ENCODE peak calls at places on chromosomes 7 and 10, in ten cellular contexts. Y is left ventricle myocardium inferior, C is thyroid gland, K is IMR-90, U is tibial artery, G is fibroblast of lung, I is astrocyte, T is neuronal stem cell, Q is heart left ventricle, F is GM23248. D is an unnamed sample. For H3K36me3, the result is how much of the 10 kb centered on the place peaks cover.

GRCh38 chr10:129945031-129945430 is 19.0 kb downstream of the EBF3 start:
- DNase-seq in Y (peak), C (no peak), K (no peak), U (peak), G (no peak), I (no peak), T (no peak), Q (no peak), F (no peak), D (no peak)

GRCh38 chr7:129958643-129959479 is 6.1 kb upstream of the UBE2H start:
- DNase-seq in Y (peak), C (peak), K (peak), U (no peak), G (peak), I (peak), T (no peak), Q (peak), F (peak), D (no peak)

GRCh38 chr7:25862254-25862992 is 289.6 kb upstream of the NFE2L3 start:
- DNase-seq in Y (peak), C (peak), K (peak), U (peak), G (peak), I (peak), T (peak), Q (peak), F (peak), D (peak)

GRCh38 chr10:71480662-71481061 is 83.9 kb downstream of the CDH23 start:
- DNase-seq in Y (no peak), C (no peak), K (no peak), U (no peak), G (no peak), I (no peak), T (no peak), Q (no peak), F (no peak), D (no peak)

GRCh38 chr10:13956826-13957225 is 370.1 kb downstream of the PRPF18 start:
- DNase-seq in Y (peak), C (peak), K (peak), U (peak), G (peak), I (no peak), T (no peak), Q (peak), F (peak), D (no peak)

GRCh38 chr10:132899751-132900065 is 42.7 kb downstream of the CFAP46 start:
- DNase-seq in Y (no peak), C (peak), K (no peak), U (peak), G (no peak), I (no peak), T (no peak), Q (no peak), F (no peak), D (no peak)

GRCh38 chr10:8418631-8419030 is 364.1 kb downstream of the GATA3 start:
- DNase-seq in Y (no peak), C (no peak), K (peak), U (no peak), G (no peak), I (peak), T (no peak), Q (no peak), F (peak), D (no peak)

GRCh38 chr7:12199363-12199762 is 11.7 kb upstream of the TMEM106B start:
- DNase-seq in Y (no peak), C (no peak), K (peak), U (no peak), G (no peak), I (peak), T (no peak), Q (no peak), F (no peak), D (no peak)

GRCh38 chr7:25358831-25359350 is 130.6 kb upstream of the NPVF start:
- DNase-seq in Y (no peak), C (no peak), K (no peak), U (no peak), G (no peak), I (no peak), T (no peak), Q (no peak), F (no peak), D (no peak)

GRCh38 chr10:50653758-50654157 is 30.0 kb upstream of the SGMS1 start:
- DNase-seq in Y (no peak), C (no peak), K (no peak), U (no peak), G (peak), I (no peak), T (no peak), Q (no peak), F (no peak), D (no peak)

GRCh38 chr7:36638140-36638539 is 86.2 kb downstream of the AOAH start:
- DNase-seq in Y (no peak), C (no peak), K (no peak), U (no peak), G (no peak), I (no peak), T (no peak), Q (no peak), F (no peak), D (no peak)

GRCh38 chr10:129710510-129710847 is 243.4 kb downstream of the MGMT start:
- DNase-seq in Y (no peak), C (no peak), K (no peak), U (no peak), G (no peak), I (no peak), T (no peak), Q (no peak), F (no peak), D (no peak)

GRCh38 chr10:114471906-114472873 is 67.9 kb upstream of the AFAP1L2 start:
- DNase-seq in Y (no peak), C (no peak), K (no peak), U (no peak), G (no peak), I (no peak), T (no peak), Q (no peak), F (no peak), D (no peak)

GRCh38 chr7:46900312-46901263 is 681.3 kb downstream of the TNS3 start:
- DNase-seq in Y (peak), C (no peak), K (peak), U (no peak), G (peak), I (peak), T (no peak), Q (peak), F (peak), D (no peak)

GRCh38 chr7:98400538-98401427 is at the start of gene BAIAP2L1:
- DNase-seq in Y (peak), C (peak), K (peak), U (peak), G (peak), I (peak), T (peak), Q (peak), F (peak), D (peak)

GRCh38 chr10:7525314-7526016 is 114.6 kb upstream of the SFMBT2 start:
- DNase-seq in Y (no peak), C (peak), K (peak), U (no peak), G (peak), I (peak), T (peak), Q (peak), F (peak), D (peak)

GRCh38 chr7:539731-540411 is 20.2 kb upstream of the PDGFA start:
- DNase-seq in Y (no peak), C (no peak), K (peak), U (no peak), G (peak), I (peak), T (no peak), Q (no peak), F (peak), D (no peak)

GRCh38 chr10:13791483-13791882 is 204.7 kb downstream of the PRPF18 start:
- DNase-seq in Y (no peak), C (no peak), K (no peak), U (no peak), G (no peak), I (no peak), T (no peak), Q (no peak), F (no peak), D (no peak)

GRCh38 chr7:16098585-16099179 is 322.7 kb downstream of the CRPPA start:
- DNase-seq in Y (no peak), C (no peak), K (peak), U (no peak), G (peak), I (no peak), T (no peak), Q (no peak), F (peak), D (no peak)

GRCh38 chr7:147419001-147419400 is 1171.6 kb upstream of the C7orf33 start:
- DNase-seq in Y (no peak), C (no peak), K (peak), U (no peak), G (no peak), I (no peak), T (no peak), Q (no peak), F (no peak), D (no peak)

GRCh38 chr7:1292972-1293830 is 60.5 kb downstream of the UNCX start:
- DNase-seq in Y (no peak), C (no peak), K (no peak), U (no peak), G (no peak), I (no peak), T (no peak), Q (no peak), F (no peak), D (no peak)

GRCh38 chr7:56092789-56093531 is at the start of gene PHKG1:
- DNase-seq in Y (peak), C (peak), K (peak), U (peak), G (peak), I (peak), T (no peak), Q (peak), F (peak), D (no peak)

GRCh38 chr7:135842446-135843175 is 94.0 kb upstream of the FAM180A start:
- DNase-seq in Y (no peak), C (no peak), K (no peak), U (no peak), G (peak), I (no peak), T (no peak), Q (no peak), F (peak), D (no peak)

GRCh38 chr10:90822508-90822907 is 35.3 kb downstream of the HTR7 start:
- DNase-seq in Y (no peak), C (no peak), K (no peak), U (no peak), G (no peak), I (no peak), T (no peak), Q (no peak), F (no peak), D (no peak)

GRCh38 chr7:72281325-72281724 is 130.8 kb downstream of the CALN1 start:
- DNase-seq in Y (no peak), C (no peak), K (no peak), U (no peak), G (no peak), I (no peak), T (no peak), Q (no peak), F (no peak), D (no peak)

GRCh38 chr10:132394936-132395703 is 1.9 kb upstream of the PWWP2B start:
- DNase-seq in Y (peak), C (no peak), K (no peak), U (no peak), G (no peak), I (no peak), T (no peak), Q (no peak), F (no peak), D (no peak)

GRCh38 chr10:104146871-104147270 is 24.9 kb downstream of the SFR1 start:
- DNase-seq in Y (no peak), C (no peak), K (no peak), U (no peak), G (no peak), I (no peak), T (no peak), Q (no peak), F (no peak), D (no peak)

GRCh38 chr7:36157506-36158320 is 4.7 kb downstream of the EEPD1 start:
- DNase-seq in Y (no peak), C (no peak), K (no peak), U (no peak), G (no peak), I (no peak), T (no peak), Q (no peak), F (no peak), D (no peak)

GRCh38 chr7:41188163-41189130 is 514.4 kb downstream of the INHBA start:
- DNase-seq in Y (no peak), C (no peak), K (peak), U (no peak), G (peak), I (peak), T (no peak), Q (no peak), F (peak), D (no peak)

GRCh38 chr7:108327353-108327752 is 128.9 kb downstream of the NRCAM start:
- DNase-seq in Y (no peak), C (no peak), K (no peak), U (no peak), G (no peak), I (no peak), T (no peak), Q (no peak), F (no peak), D (no peak)

GRCh38 chr7:29248713-29249382 is 54.3 kb downstream of the CHN2 start:
- DNase-seq in Y (no peak), C (no peak), K (no peak), U (no peak), G (no peak), I (no peak), T (no peak), Q (no peak), F (no peak), D (no peak)

DNA sequence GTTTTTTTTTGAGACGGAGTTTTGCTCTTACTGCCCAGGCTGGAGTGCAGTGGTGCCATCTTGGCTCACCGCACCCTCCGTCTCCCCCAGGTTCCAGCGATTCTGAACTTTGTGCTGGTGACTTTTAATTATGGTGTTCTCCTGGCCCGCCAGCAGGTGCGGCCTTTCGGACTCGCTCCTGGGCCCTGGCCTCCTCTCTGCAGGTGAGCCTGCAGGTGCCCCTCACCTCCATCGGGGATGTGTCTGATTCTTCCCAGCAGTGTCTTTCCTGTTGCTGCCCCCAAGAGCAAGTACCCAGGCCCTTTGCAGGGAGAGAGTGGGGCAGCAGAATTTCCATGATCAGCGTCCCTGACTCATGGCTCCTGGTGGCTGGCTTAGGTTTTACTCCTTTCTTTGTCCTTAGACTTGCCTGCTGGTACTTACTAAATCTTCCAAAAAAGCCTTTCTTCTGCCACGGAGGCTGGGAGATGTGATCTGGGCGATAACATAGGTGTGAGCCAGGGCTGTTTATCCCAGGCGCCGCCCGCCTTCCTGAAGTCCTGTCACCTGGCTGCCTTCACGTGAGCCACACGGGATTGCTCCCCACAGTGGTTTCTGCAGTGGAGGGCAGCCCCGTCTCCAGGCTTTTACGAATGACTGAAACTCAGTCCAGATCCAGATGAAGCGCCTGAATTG is 10.7 kb downstream of the WIPI2 start:
- DNase-seq in Y (no peak), C (peak), K (no peak), U (no peak), G (no peak), I (no peak), T (no peak), Q (no peak), F (no peak), D (no peak)
- H3K36me3 ChIP-seq in Y (half or more), C (under half), K (under half), U (half or more), G (under half), I (under half), T (half or more), Q (under half), F (under half), D (half or more)

GRCh38 chr7:44955733-44956132 is 23.1 kb downstream of the MYO1G start:
- DNase-seq in Y (no peak), C (no peak), K (no peak), U (no peak), G (no peak), I (no peak), T (no peak), Q (no peak), F (no peak), D (no peak)
- H3K27ac ChIP-seq in Y (no peak), C (no peak), K (no peak), U (no peak), G (no peak), I (no peak), T (no peak), Q (no peak), F (no peak), D (no peak)

GRCh38 chr10:86489960-86490612 is 31.5 kb downstream of the WAPL start:
- DNase-seq in Y (no peak), C (no peak), K (no peak), U (no peak), G (no peak), I (no peak), T (no peak), Q (no peak), F (no peak), D (no peak)
- H3K36me3 ChIP-seq in Y (under half), C (under half), K (under half), U (under half), G (under half), I (under half), T (half or more), Q (under half), F (under half), D (under half)

GRCh38 chr10:3763035-3763456 is 22.0 kb downstream of the KLF6 start:
- DNase-seq in Y (no peak), C (no peak), K (peak), U (no peak), G (peak), I (peak), T (no peak), Q (peak), F (peak), D (no peak)

GRCh38 chr10:3764626-3765375 is 20.2 kb downstream of the KLF6 start:
- DNase-seq in Y (no peak), C (no peak), K (no peak), U (no peak), G (no peak), I (peak), T (no peak), Q (no peak), F (no peak), D (no peak)

GRCh38 chr10:3761916-3762708 is 22.9 kb downstream of the KLF6 start:
- DNase-seq in Y (no peak), C (no peak), K (peak), U (no peak), G (peak), I (peak), T (peak), Q (no peak), F (no peak), D (no peak)

GRCh38 chr10:3765376-3765667 is 19.7 kb downstream of the KLF6 start:
- DNase-seq in Y (no peak), C (no peak), K (no peak), U (no peak), G (no peak), I (no peak), T (no peak), Q (no peak), F (no peak), D (no peak)

GRCh38 chr10:3763852-3764625 is 21.0 kb downstream of the KLF6 start:
- DNase-seq in Y (no peak), C (no peak), K (peak), U (no peak), G (peak), I (peak), T (no peak), Q (no peak), F (peak), D (no peak)
- H3K27ac ChIP-seq in Y (no peak), C (no peak), K (no peak), U (peak), G (no peak), I (peak), T (no peak), Q (no peak), F (peak), D (no peak)

GRCh38 chr10:23505797-23506465 is 67.1 kb downstream of the OTUD1 start:
- DNase-seq in Y (no peak), C (no peak), K (no peak), U (no peak), G (no peak), I (no peak), T (no peak), Q (no peak), F (no peak), D (no peak)
- H3K36me3 ChIP-seq in Y (under half), C (under half), K (under half), U (under half), G (under half), I (under half), T (under half), Q (under half), F (under half), D (under half)